ENCODE peak calls at places on chromosome 13, in ten cellular contexts. A is uterus, S is RWPE2, I is fibroblast of lung, Y is progenitor cell of endocrine pancreas, B is psoas muscle, J is fibroblast of pulmonary artery, L is epithelial cell of esophagus, X is AG10803, Q is GM06990. T is an unnamed sample.

GRCh38 chr13:90738881-90739280 is 608.6 kb upstream of the MIR17HG start:
- DNase-seq in A (no peak), S (no peak), I (no peak), Y (no peak), B (no peak), J (peak), L (no peak), X (peak), Q (no peak), T (no peak)

GRCh38 chr13:85347251-85347650 is 452.0 kb downstream of the SLITRK6 start:
- DNase-seq in A (no peak), S (no peak), I (peak), Y (no peak), B (no peak), J (no peak), L (no peak), X (no peak), Q (no peak), T (no peak)

GRCh38 chr13:51241720-51242119 is 19.5 kb downstream of the FAM124A start:
- DNase-seq in A (peak), S (no peak), I (peak), Y (no peak), B (no peak), J (peak), L (no peak), X (peak), Q (no peak), T (no peak)

GRCh38 chr13:62309904-62310303 is 894.3 kb upstream of the PCDH20 start:
- DNase-seq in A (no peak), S (no peak), I (no peak), Y (no peak), B (no peak), J (no peak), L (no peak), X (no peak), Q (no peak), T (no peak)

GRCh38 chr13:104900186-104900817 is 1635.2 kb downstream of the EFNB2 start:
- DNase-seq in A (no peak), S (no peak), I (peak), Y (no peak), B (no peak), J (peak), L (no peak), X (no peak), Q (no peak), T (no peak)

GRCh38 chr13:91406619-91407018 is 8.2 kb downstream of the GPC5 start:
- DNase-seq in A (no peak), S (no peak), I (peak), Y (no peak), B (no peak), J (peak), L (peak), X (peak), Q (peak), T (no peak)

GRCh38 chr13:77674802-77675201 is 22.7 kb upstream of the SLAIN1 start:
- DNase-seq in A (no peak), S (no peak), I (no peak), Y (no peak), B (no peak), J (no peak), L (no peak), X (no peak), Q (no peak), T (no peak)

GRCh38 chr13:41639955-41640780 is 182.8 kb downstream of the RGCC start:
- DNase-seq in A (peak), S (no peak), I (peak), Y (no peak), B (no peak), J (peak), L (no peak), X (peak), Q (no peak), T (no peak)

GRCh38 chr13:66635526-66635925 is 594.6 kb downstream of the PCDH9 start:
- DNase-seq in A (no peak), S (no peak), I (peak), Y (no peak), B (no peak), J (peak), L (peak), X (peak), Q (no peak), T (no peak)

GRCh38 chr13:37870489-37870845 is 895 bp upstream of the TRPC4 start:
- DNase-seq in A (no peak), S (no peak), I (no peak), Y (no peak), B (no peak), J (no peak), L (no peak), X (no peak), Q (no peak), T (no peak)

GRCh38 chr13:97719759-97720158 is 233.7 kb upstream of the IPO5 start:
- DNase-seq in A (no peak), S (no peak), I (no peak), Y (no peak), B (no peak), J (no peak), L (peak), X (no peak), Q (no peak), T (no peak)

GRCh38 chr13:30647420-30647819 is 29.7 kb downstream of the USPL1 start:
- DNase-seq in A (no peak), S (no peak), I (no peak), Y (no peak), B (no peak), J (no peak), L (no peak), X (no peak), Q (no peak), T (no peak)

GRCh38 chr13:107799001-107799400 is 416.3 kb downstream of the LIG4 start:
- DNase-seq in A (no peak), S (no peak), I (no peak), Y (no peak), B (no peak), J (peak), L (no peak), X (peak), Q (no peak), T (no peak)

GRCh38 chr13:66033924-66034323 is 1196.2 kb downstream of the PCDH9 start:
- DNase-seq in A (no peak), S (no peak), I (no peak), Y (no peak), B (no peak), J (no peak), L (no peak), X (no peak), Q (no peak), T (no peak)

GRCh38 chr13:113806104-113806471 is 47.1 kb downstream of the TMEM255B start:
- DNase-seq in A (no peak), S (no peak), I (no peak), Y (no peak), B (no peak), J (no peak), L (no peak), X (no peak), Q (no peak), T (no peak)

GRCh38 chr13:104318121-104318520 is 1251.9 kb upstream of the SLC10A2 start:
- DNase-seq in A (no peak), S (no peak), I (peak), Y (no peak), B (no peak), J (peak), L (peak), X (no peak), Q (no peak), T (no peak)

GRCh38 chr13:105798541-105798940 is 736.9 kb downstream of the EFNB2 start:
- DNase-seq in A (no peak), S (no peak), I (no peak), Y (no peak), B (no peak), J (no peak), L (no peak), X (no peak), Q (no peak), T (no peak)

GRCh38 chr13:91133941-91134772 is 213.3 kb upstream of the MIR17HG start:
- DNase-seq in A (no peak), S (no peak), I (peak), Y (peak), B (no peak), J (peak), L (peak), X (peak), Q (no peak), T (no peak)

GRCh38 chr13:92197669-92198068 is 799.2 kb downstream of the GPC5 start:
- DNase-seq in A (no peak), S (no peak), I (peak), Y (no peak), B (no peak), J (peak), L (no peak), X (no peak), Q (no peak), T (no peak)

GRCh38 chr13:53201454-53202225 is 173.0 kb downstream of the OLFM4 start:
- DNase-seq in A (no peak), S (peak), I (no peak), Y (peak), B (peak), J (no peak), L (no peak), X (no peak), Q (peak), T (no peak)
- TF ChIP-seq CTCF in A (peak), S (peak), I (no peak), Y (peak), B (no peak), J (no peak), L (peak), X (no peak), Q (no peak), T (no peak)

DNA sequence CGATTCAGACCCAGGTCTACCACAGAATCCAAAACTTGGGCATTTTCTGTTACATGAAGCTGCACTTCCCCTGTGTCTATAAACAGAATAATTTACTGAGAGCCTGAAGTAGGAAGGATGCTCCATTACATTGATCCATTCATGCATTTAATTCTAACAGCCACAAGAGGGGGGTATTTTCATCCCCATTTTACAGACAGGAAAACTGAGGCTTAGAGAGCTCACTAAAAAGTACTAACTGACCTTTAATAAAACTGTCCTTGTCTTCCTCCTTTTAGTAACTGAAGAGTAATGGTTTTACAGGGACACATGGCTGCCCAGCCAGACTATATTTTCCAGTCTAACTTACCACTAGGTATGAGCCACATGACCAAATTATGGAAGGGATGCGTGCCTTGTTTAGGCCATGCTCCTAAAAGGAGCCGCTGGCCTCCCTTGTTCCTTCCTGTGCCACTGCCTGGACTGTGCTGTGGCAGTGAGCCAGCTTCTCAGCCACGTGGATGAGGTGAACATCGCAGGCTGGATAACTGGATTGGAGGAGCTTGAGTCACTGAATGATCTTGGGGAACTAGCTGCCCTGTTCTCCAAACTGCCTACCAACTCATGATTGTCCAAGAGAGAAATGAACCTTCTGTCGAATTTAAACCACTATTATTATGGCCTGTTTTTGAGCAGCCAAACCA is 108.3 kb downstream of the DOCK9 start:
- DNase-seq in A (no peak), S (no peak), I (no peak), Y (no peak), B (no peak), J (peak), L (peak), X (no peak), Q (no peak), T (no peak)
- TF ChIP-seq CTCF in A (no peak), S (peak), I (peak), Y (peak), B (no peak), J (peak), L (peak), X (peak), Q (peak), T (no peak)

GRCh38 chr13:36814465-36814864 is 4.6 kb upstream of the RFXAP start:
- DNase-seq in A (no peak), S (no peak), I (no peak), Y (no peak), B (no peak), J (peak), L (peak), X (no peak), Q (no peak), T (no peak)

GRCh38 chr13:36813226-36813625 is 5.8 kb upstream of the RFXAP start:
- DNase-seq in A (no peak), S (no peak), I (no peak), Y (no peak), B (no peak), J (no peak), L (no peak), X (no peak), Q (no peak), T (no peak)

GRCh38 chr13:36817996-36818395 is 1.0 kb upstream of the RFXAP start:
- DNase-seq in A (no peak), S (no peak), I (no peak), Y (no peak), B (no peak), J (no peak), L (no peak), X (no peak), Q (no peak), T (no peak)

GRCh38 chr13:36818483-36819063 is 449 bp upstream of the RFXAP start:
- DNase-seq in A (no peak), S (no peak), I (peak), Y (no peak), B (no peak), J (no peak), L (no peak), X (no peak), Q (no peak), T (no peak)

DNA sequence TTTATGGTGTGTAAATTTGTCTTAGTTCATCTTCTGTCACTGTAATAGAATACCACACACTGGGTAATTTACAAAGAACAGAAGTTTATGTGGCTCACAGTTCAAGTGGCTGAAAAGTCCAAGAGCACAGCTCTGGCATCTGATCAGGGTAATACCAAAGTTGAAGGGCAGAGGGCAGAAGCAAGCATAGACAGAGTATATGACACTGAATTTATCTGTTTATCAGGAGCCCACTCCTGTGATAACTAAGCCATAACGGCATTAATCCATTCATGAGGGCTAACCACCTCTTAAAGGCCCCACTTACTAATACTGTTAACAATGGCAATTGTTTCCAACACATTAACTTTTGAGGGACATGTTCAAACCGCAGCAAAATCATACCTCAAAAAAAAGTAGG is 4.0 kb upstream of the RFXAP start:
- DNase-seq in A (no peak), S (no peak), I (peak), Y (no peak), B (no peak), J (no peak), L (no peak), X (no peak), Q (no peak), T (no peak)
- TF ChIP-seq CTCF in A (no peak), S (no peak), I (peak), Y (peak), B (no peak), J (peak), L (peak), X (peak), Q (peak), T (no peak)

GRCh38 chr13:32443111-32443510 is 15.2 kb upstream of the N4BP2L1 start:
- DNase-seq in A (no peak), S (no peak), I (peak), Y (no peak), B (no peak), J (peak), L (peak), X (peak), Q (peak), T (no peak)
- TF ChIP-seq CTCF in A (no peak), S (peak), I (peak), Y (peak), B (peak), J (peak), L (peak), X (peak), Q (peak), T (no peak)

DNA sequence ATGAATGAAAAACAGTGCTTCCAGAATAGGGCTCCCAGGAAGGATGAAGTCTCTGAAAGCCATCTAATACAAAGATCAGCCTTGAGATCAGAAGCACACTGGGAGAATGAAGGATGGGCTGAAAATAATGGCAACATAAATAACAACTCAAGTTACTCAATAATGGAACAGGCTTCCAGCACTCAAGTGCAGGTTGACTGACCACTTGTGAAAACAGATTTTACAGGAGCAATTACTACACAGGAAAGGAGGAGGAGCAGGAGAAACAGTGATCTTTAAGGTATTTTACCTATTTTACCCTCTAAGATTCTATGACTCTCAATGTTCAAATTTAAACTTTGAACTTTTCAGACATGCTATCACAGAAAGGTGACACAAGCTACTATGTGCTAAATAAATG is 106.0 kb downstream of the USP12 start:
- DNase-seq in A (no peak), S (no peak), I (no peak), Y (no peak), B (no peak), J (no peak), L (no peak), X (no peak), Q (no peak), T (no peak)
- TF ChIP-seq CTCF in A (no peak), S (no peak), I (no peak), Y (no peak), B (no peak), J (no peak), L (no peak), X (no peak), Q (no peak), T (no peak)

GRCh38 chr13:23718916-23719470 is 148.8 kb downstream of the TNFRSF19 start:
- DNase-seq in A (no peak), S (no peak), I (peak), Y (no peak), B (no peak), J (no peak), L (no peak), X (no peak), Q (no peak), T (no peak)

GRCh38 chr13:23714672-23715071 is 144.5 kb downstream of the TNFRSF19 start:
- DNase-seq in A (no peak), S (no peak), I (no peak), Y (no peak), B (no peak), J (no peak), L (no peak), X (no peak), Q (no peak), T (no peak)

GRCh38 chr13:23711355-23711754 is 141.1 kb downstream of the TNFRSF19 start:
- DNase-seq in A (no peak), S (no peak), I (no peak), Y (no peak), B (no peak), J (no peak), L (no peak), X (no peak), Q (peak), T (no peak)

GRCh38 chr13:23715092-23715761 is 145.0 kb downstream of the TNFRSF19 start:
- DNase-seq in A (no peak), S (no peak), I (no peak), Y (no peak), B (no peak), J (no peak), L (no peak), X (no peak), Q (no peak), T (no peak)

DNA sequence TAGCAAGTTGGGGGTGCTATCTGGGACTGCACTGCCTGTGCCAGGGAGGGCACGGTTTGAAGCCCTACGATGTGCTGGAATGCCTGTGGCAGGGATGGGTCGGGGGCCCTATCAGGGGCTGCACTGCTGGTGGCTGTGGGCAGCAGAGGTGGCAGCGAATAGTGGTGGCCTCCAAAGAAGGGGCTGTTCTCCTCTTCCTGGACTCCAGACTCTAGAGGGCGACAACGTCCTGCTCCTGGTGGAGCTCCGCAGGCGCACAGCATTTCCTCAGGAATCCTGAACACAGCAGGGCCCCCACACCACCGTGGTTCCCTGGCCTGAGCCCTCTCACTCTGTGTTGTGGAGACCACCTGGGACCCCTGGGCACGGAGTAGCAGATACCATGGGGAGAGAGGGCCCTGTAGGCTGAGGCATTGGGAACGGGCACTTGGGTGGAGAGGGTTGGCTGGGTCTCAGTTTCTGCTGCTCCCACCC is 145.6 kb downstream of the TNFRSF19 start:
- DNase-seq in A (no peak), S (no peak), I (no peak), Y (no peak), B (no peak), J (no peak), L (peak), X (no peak), Q (no peak), T (no peak)
- TF ChIP-seq CTCF in A (peak), S (peak), I (no peak), Y (peak), B (no peak), J (peak), L (peak), X (peak), Q (peak), T (no peak)

T was measured in omental fat pad.